ENCODE peak calls at places on chromosomes 2 and 18, in eight cellular contexts. C is body of pancreas, E is lower lobe of right lung, W is BE2C, F is sigmoid colon, P is mammary epithelial cell, N is transverse colon, K is colonic mucosa. O is an unnamed sample. For H3K4me1, the result is how much of the 10 kb centered on the place peaks cover.

GRCh38 chr2:220887271-220887870 is 684.7 kb downstream of the EPHA4 start:
- DNase-seq in C (no peak), E (no peak), W (no peak), F (no peak), P (no peak), N (no peak), K (no peak), O (no peak)

GRCh38 chr18:78635093-78635800 is 344.4 kb upstream of the SALL3 start:
- DNase-seq in C (no peak), E (no peak), W (no peak), F (no peak), P (no peak), N (no peak), K (no peak), O (no peak)

GRCh38 chr2:219569041-219569440 is 2.3 kb downstream of the OBSL1 start:
- DNase-seq in C (no peak), E (no peak), W (peak), F (no peak), P (no peak), N (no peak), K (no peak), O (no peak)

GRCh38 chr18:31555971-31556747 is 35.5 kb upstream of the TTR start:
- DNase-seq in C (peak), E (no peak), W (peak), F (no peak), P (peak), N (peak), K (peak), O (no peak)

GRCh38 chr18:61870151-61870550 is 22.7 kb downstream of the RNF152 start:
- DNase-seq in C (no peak), E (no peak), W (no peak), F (no peak), P (no peak), N (no peak), K (no peak), O (no peak)

GRCh38 chr2:213425618-213426017 is 141.4 kb downstream of the SPAG16 start:
- DNase-seq in C (no peak), E (no peak), W (no peak), F (no peak), P (no peak), N (no peak), K (no peak), O (no peak)

GRCh38 chr2:229634574-229635185 is 79.7 kb downstream of the DNER start:
- DNase-seq in C (no peak), E (no peak), W (no peak), F (no peak), P (no peak), N (no peak), K (no peak), O (no peak)

GRCh38 chr18:78822886-78823285 is 156.7 kb upstream of the SALL3 start:
- DNase-seq in C (no peak), E (no peak), W (no peak), F (no peak), P (no peak), N (no peak), K (no peak), O (peak)

GRCh38 chr2:9675369-9676351 is 44.9 kb upstream of the YWHAQ start:
- DNase-seq in C (no peak), E (no peak), W (peak), F (no peak), P (peak), N (no peak), K (no peak), O (no peak)

GRCh38 chr2:178589337-178589736 is 109.1 kb downstream of the PLEKHA3 start:
- DNase-seq in C (no peak), E (no peak), W (no peak), F (no peak), P (no peak), N (no peak), K (no peak), O (no peak)
- H3K4me1 ChIP-seq in C (under half), E (under half), W (under half), F (under half), P (under half), N (under half), K (under half), O (under half)

GRCh38 chr2:181891258-181891965 is at the start of gene ITPRID2:
- DNase-seq in C (peak), E (peak), W (peak), F (peak), P (peak), N (peak), K (peak), O (peak)
- TF ChIP-seq CTCF in C (peak), E (no peak), W (no peak), F (no peak), P (no peak), N (no peak), K (no peak), O (no peak)

GRCh38 chr2:24050041-24050655 is 607 bp downstream of the FKBP1B start:
- DNase-seq in C (peak), E (peak), W (peak), F (peak), P (peak), N (peak), K (peak), O (peak)
- H3K4me1 ChIP-seq in C (under half), E (under half), W (under half), F (under half), P (under half), N (under half), K (under half), O (under half)

GRCh38 chr2:148202237-148202636 is 181.3 kb downstream of the MBD5 start:
- DNase-seq in C (no peak), E (no peak), W (no peak), F (no peak), P (no peak), N (no peak), K (no peak), O (no peak)

GRCh38 chr2:148207111-148207510 is 186.2 kb downstream of the MBD5 start:
- DNase-seq in C (no peak), E (no peak), W (no peak), F (no peak), P (no peak), N (no peak), K (no peak), O (no peak)

DNA sequence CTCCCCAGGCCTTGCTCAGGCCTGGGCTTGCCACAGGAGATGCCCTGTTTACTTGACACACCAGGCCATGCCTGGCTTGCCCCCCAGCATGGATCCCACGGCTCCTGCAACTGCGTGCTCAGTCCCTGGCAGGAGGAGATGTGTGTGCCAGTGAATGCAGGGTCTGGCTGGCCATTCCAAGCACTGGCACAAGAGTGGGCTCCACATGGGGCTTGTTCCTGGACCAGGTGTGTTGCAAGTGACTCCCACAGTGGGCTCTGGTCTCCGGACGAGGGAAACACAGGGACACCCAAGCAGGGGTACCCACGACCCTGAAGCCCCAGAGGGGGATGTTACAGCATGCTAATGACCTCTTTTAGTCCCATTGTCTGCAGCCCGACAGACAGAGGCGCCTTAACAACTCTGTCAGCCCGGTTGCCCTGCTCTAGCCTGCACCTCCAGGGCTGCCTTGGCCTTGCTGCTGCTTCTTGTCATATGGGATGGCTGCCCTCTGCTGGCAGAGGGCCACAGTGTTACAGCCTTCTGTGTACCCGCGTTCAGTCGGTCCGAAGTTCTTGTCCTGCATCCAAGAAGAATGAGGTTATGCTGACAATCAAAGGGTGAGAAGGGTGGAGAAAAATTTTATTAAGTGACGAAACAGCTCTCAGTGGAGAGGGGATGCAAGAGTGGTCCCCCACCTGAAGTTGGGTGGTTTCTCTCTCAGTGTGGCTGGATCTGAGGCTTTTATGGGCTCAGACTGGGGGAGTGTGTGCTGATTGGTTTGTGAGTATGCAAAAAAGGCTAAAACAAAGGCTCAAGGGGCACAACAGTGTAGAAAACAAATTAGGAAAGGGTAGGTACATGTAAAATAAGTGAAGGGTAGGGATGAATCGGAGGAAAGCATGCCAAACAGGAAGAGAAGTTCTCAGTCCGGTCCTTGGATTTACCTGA is 180.4 kb downstream of the MBD5 start:
- DNase-seq in C (peak), E (peak), W (peak), F (peak), P (peak), N (peak), K (peak), O (peak)
- TF ChIP-seq CTCF in C (peak), E (peak), W (peak), F (peak), P (peak), N (no peak), K (peak), O (no peak)

DNA sequence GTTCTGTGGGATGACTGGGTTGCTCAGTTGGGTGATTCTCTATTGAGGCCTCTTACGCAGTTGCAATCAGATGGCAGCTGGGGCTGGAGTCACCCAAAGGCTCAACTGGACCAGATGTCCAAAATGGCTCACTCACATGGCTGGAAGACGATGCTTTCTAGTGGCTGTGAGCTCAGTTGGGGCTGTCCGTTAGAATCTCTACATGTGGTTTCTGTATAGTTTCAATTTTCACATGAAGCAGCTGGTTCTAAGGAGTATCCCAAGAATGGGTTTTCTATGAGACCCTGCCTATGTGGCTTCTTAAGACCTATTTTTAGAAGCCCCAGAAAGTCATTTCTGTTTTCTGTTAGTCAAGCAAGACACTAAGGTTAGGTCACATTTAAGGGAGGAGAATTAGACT is 4.4 kb downstream of the XRCC5 start:
- DNase-seq in C (no peak), E (no peak), W (no peak), F (no peak), P (no peak), N (no peak), K (no peak), O (no peak)
- H3K4me1 ChIP-seq in C (under half), E (under half), W (under half), F (under half), P (under half), N (under half), K (under half), O (half or more)

GRCh38 chr2:38602732-38603401 is at the start of gene HNRNPLL:
- DNase-seq in C (peak), E (peak), W (peak), F (peak), P (peak), N (peak), K (peak), O (peak)
- TF ChIP-seq CTCF in C (no peak), E (no peak), W (no peak), F (no peak), P (no peak), N (no peak), K (no peak), O (no peak)

O was measured in left lung.